ENCODE peak calls at places on chromosome 18, in six cellular contexts. N, W, Z, J, Y and I are unnamed samples. For H3K27me3, the result is how much of the 10 kb centered on the place peaks cover.

GRCh38 chr18:11676867-11677266 is 12.2 kb upstream of the GNAL start:
- DNase-seq in N (no peak), W (no peak), Z (no peak), J (no peak), Y (no peak), I (no peak)

GRCh38 chr18:49892148-49892924 is 79.0 kb upstream of the ACAA2 start:
- DNase-seq in N (no peak), W (no peak), Z (no peak), J (no peak), Y (no peak), I (no peak)

GRCh38 chr18:49399003-49399402 is 61.4 kb downstream of the DYM start:
- DNase-seq in N (no peak), W (no peak), Z (no peak), J (no peak), Y (no peak), I (no peak)

GRCh38 chr18:10072659-10073309 is 159.0 kb downstream of the VAPA start:
- DNase-seq in N (no peak), W (no peak), Z (peak), J (no peak), Y (no peak), I (no peak)

GRCh38 chr18:62394001-62394763 is 69.1 kb downstream of the TNFRSF11A start:
- DNase-seq in N (peak), W (no peak), Z (no peak), J (no peak), Y (no peak), I (no peak)

GRCh38 chr18:9535430-9535972 is 60.2 kb downstream of the RALBP1 start:
- DNase-seq in N (no peak), W (no peak), Z (no peak), J (peak), Y (no peak), I (no peak)

GRCh38 chr18:77013777-77014525 is 118.6 kb downstream of the MBP start:
- DNase-seq in N (peak), W (peak), Z (no peak), J (no peak), Y (peak), I (no peak)

GRCh38 chr18:75521808-75522207 is 94.3 kb upstream of the SMIM21 start:
- DNase-seq in N (no peak), W (no peak), Z (no peak), J (no peak), Y (no peak), I (no peak)

GRCh38 chr18:34114996-34115395 is 109.7 kb downstream of the NOL4 start:
- DNase-seq in N (no peak), W (no peak), Z (no peak), J (no peak), Y (no peak), I (no peak)

GRCh38 chr18:25137133-25137472 is 214.9 kb downstream of the ZNF521 start:
- DNase-seq in N (no peak), W (no peak), Z (no peak), J (no peak), Y (no peak), I (no peak)

GRCh38 chr18:77501266-77501665 is 251.6 kb downstream of the GALR1 start:
- DNase-seq in N (no peak), W (no peak), Z (no peak), J (no peak), Y (no peak), I (no peak)

GRCh38 chr18:79866889-79867574 is 69.3 kb downstream of the KCNG2 start:
- DNase-seq in N (no peak), W (no peak), Z (no peak), J (no peak), Y (no peak), I (no peak)
- H3K27me3 ChIP-seq in N (under half), W (under half), Z (under half), J (under half), Y (under half), I (under half)

GRCh38 chr18:6365385-6365784 is 49.3 kb downstream of the L3MBTL4 start:
- DNase-seq in N (no peak), W (no peak), Z (no peak), J (no peak), Y (no peak), I (no peak)

GRCh38 chr18:6366776-6367175 is 47.9 kb downstream of the L3MBTL4 start:
- DNase-seq in N (no peak), W (no peak), Z (no peak), J (no peak), Y (no peak), I (no peak)

GRCh38 chr18:6368017-6368416 is 46.7 kb downstream of the L3MBTL4 start:
- DNase-seq in N (no peak), W (no peak), Z (no peak), J (no peak), Y (no peak), I (no peak)

GRCh38 chr18:6370410-6370809 is 44.3 kb downstream of the L3MBTL4 start:
- DNase-seq in N (no peak), W (no peak), Z (no peak), J (no peak), Y (no peak), I (no peak)

DNA sequence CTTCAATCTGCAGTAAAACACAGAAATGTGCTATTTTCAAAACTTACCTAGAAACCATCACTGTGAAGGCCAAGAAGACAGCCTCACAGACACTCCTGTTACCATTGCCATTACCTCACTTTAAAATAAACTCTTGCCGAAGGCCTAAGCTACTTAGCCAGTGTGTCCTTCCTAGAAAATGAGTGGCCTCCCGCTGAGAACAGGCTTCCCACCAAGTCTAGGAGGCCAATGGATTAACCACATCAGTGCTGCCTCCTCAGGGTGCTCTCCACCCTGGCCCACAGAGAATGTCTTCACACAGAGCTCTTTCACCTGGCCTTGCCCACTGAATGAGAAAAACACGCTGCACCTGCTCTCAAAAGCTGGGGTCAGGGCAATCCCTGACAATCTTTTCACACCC is 47.5 kb downstream of the L3MBTL4 start:
- DNase-seq in N (no peak), W (no peak), Z (no peak), J (no peak), Y (no peak), I (no peak)
- H3K27ac ChIP-seq in N (no peak), W (no peak), Z (no peak), J (no peak), Y (no peak), I (no peak)

DNA sequence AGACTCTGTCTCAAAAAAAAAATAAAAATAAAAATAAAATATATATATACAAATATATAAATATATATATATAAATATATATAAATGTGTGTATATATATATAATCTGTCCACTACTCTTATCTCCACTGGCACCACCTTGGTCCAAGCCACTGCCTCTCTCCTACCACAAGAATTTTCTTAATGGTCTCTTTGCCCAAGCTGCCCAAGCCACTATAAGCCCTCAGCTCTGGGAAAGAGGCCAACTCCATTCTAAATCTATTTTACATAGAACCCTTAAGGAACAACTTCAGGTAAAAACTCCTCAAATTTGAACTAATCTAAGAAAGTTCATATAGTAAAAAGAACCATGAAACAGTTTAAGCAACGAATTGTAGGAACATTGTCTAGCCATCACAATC is 45.6 kb upstream of the GREB1L start:
- DNase-seq in N (no peak), W (no peak), Z (no peak), J (no peak), Y (no peak), I (no peak)
- H3K27me3 ChIP-seq in N (under half), W (under half), Z (under half), J (under half), Y (under half), I (under half)

DNA sequence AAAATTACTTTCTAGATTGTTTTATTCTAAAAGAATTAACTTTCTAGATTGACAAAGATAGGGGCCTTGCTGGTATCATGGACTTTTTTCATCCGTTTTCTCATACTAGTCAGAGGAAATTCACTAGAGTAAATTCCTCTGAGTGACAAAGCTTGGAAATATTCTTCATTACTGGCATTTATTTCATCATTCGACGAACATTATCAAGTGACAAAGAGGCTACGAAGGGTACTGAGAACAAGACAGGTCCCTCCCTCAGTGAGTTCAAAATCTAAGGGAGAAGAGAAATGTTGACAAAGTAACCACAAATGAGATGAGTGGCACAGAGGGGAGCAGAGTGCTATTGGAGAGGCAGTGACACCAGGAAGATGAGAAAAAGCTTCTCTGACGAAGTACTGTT is 4.3 kb downstream of the EPG5 start:
- DNase-seq in N (no peak), W (no peak), Z (no peak), J (no peak), Y (no peak), I (no peak)
- H3K27ac ChIP-seq in N (no peak), W (peak), Z (peak), J (no peak), Y (no peak), I (no peak)